ENCODE peak calls at places on chromosome 9, in nine cellular contexts. K is HTR-8/SVneo; V is hippocampal formation; N is HFF-Myc; P is GM23248; D is stimulated activated CD4-positive, alpha-beta T cell treated with anti-CD3 and anti-CD28 coated beads, TNF-alpha, amount 100 ng/mL, for 1 hour; T is ELR; G is ovary; I is left lobe of liver. Y is an unnamed sample.

GRCh38 chr9:131423171-131423581 is 29.3 kb downstream of the PRRC2B start:
- DNase-seq in N (no peak), P (peak), D (no peak), G (peak), T (peak), V (peak), K (peak), I (peak), Y (peak)

GRCh38 chr9:128321343-128321742 is 904 bp downstream of the TRUB2 start:
- DNase-seq in D (no peak), I (no peak), K (no peak), G (no peak), N (no peak), V (no peak), T (no peak), P (peak), Y (no peak)

GRCh38 chr9:92734931-92735906 is 29.4 kb downstream of the BICD2 start:
- DNase-seq in N (no peak), I (no peak), G (no peak), T (no peak), K (no peak), V (no peak), D (no peak), P (no peak), Y (no peak)

GRCh38 chr9:69678843-69679538 is 6.8 kb upstream of the APBA1 start:
- DNase-seq in D (no peak), N (no peak), G (no peak), P (peak), T (peak), V (no peak), I (no peak), K (no peak), Y (no peak)

GRCh38 chr9:100437860-100438805 is 11.2 kb downstream of the MSANTD3 start:
- DNase-seq in D (peak), N (peak), P (peak), V (peak), G (peak), K (peak), I (peak), T (peak), Y (peak)

GRCh38 chr9:135883410-135884089 is 23.8 kb downstream of the CAMSAP1 start:
- DNase-seq in V (no peak), N (no peak), I (no peak), T (no peak), D (no peak), P (no peak), G (no peak), K (no peak), Y (no peak)

GRCh38 chr9:34143116-34143515 is 16.6 kb upstream of the DCAF12 start:
- DNase-seq in K (no peak), P (no peak), I (no peak), D (no peak), T (no peak), V (no peak), N (no peak), G (no peak), Y (no peak)

GRCh38 chr9:100340224-100340623 is 12.5 kb downstream of the TEX10 start:
- DNase-seq in K (no peak), D (no peak), T (no peak), I (no peak), G (no peak), N (no peak), P (no peak), V (no peak), Y (no peak)

GRCh38 chr9:94860678-94861588 is 134.4 kb downstream of the AOPEP start:
- DNase-seq in P (peak), G (no peak), D (peak), T (peak), V (no peak), N (no peak), K (no peak), I (peak), Y (no peak)

GRCh38 chr9:69180670-69181069 is 6.6 kb downstream of the TJP2 start:
- DNase-seq in I (no peak), T (peak), K (peak), G (no peak), D (no peak), P (peak), V (no peak), N (peak), Y (peak)

GRCh38 chr9:134897584-134898170 is 17.1 kb downstream of the FCN2 start:
- DNase-seq in N (no peak), V (no peak), G (no peak), P (no peak), T (no peak), I (peak), D (no peak), K (no peak), Y (no peak)

GRCh38 chr9:20658677-20659473 is 25.2 kb upstream of the FOCAD start:
- DNase-seq in G (no peak), P (peak), T (no peak), N (no peak), D (no peak), I (no peak), K (no peak), V (no peak), Y (peak)

GRCh38 chr9:87872079-87872624 is 10.5 kb upstream of the SPATA31E1 start:
- DNase-seq in D (no peak), K (no peak), T (no peak), V (peak), P (peak), I (no peak), N (no peak), G (no peak), Y (no peak)

GRCh38 chr9:76618762-76619161 is 145.5 kb upstream of the PCA3 start:
- DNase-seq in T (no peak), N (peak), I (no peak), K (no peak), G (no peak), D (no peak), V (no peak), P (peak), Y (no peak)

GRCh38 chr9:123401879-123402513 is 46.0 kb downstream of the CRB2 start:
- DNase-seq in K (peak), P (peak), V (no peak), I (no peak), D (no peak), T (peak), N (peak), G (no peak), Y (peak)

GRCh38 chr9:105176194-105176593 is 68.3 kb upstream of the SLC44A1 start:
- DNase-seq in D (no peak), G (no peak), N (no peak), P (no peak), K (no peak), V (no peak), I (no peak), T (no peak), Y (no peak)

GRCh38 chr9:76415154-76415553 is 20.9 kb upstream of the RFK start:
- DNase-seq in G (no peak), V (no peak), D (no peak), T (peak), I (no peak), N (no peak), P (no peak), K (no peak), Y (no peak)

Y was measured in SW 1271.